ENCODE peak calls at places on chromosomes 7 and 10, in four cellular contexts. F is CD8-positive, alpha-beta memory T cell; Q is SK-N-SH; R is mesendoderm. D is an unnamed sample.

GRCh38 chr10:93481213-93481930 is 762 bp downstream of the MYOF start:
- DNase-seq in F (no peak), Q (no peak), R (no peak), D (no peak)

GRCh38 chr7:108488902-108489538 is 32.8 kb upstream of the NRCAM start:
- DNase-seq in F (no peak), Q (no peak), R (peak), D (no peak)

GRCh38 chr7:137847418-137848050 is 760 bp upstream of the DGKI start:
- DNase-seq in F (no peak), Q (no peak), R (peak), D (no peak)

GRCh38 chr10:14010083-14010551 is 320.6 kb downstream of the FRMD4A start:
- DNase-seq in F (no peak), Q (no peak), R (peak), D (no peak)

GRCh38 chr10:72423426-72423825 is 68.7 kb upstream of the DNAJB12 start:
- DNase-seq in F (no peak), Q (no peak), R (no peak), D (no peak)

GRCh38 chr7:99098824-99099498 is 44.9 kb downstream of the SMURF1 start:
- DNase-seq in F (no peak), Q (no peak), R (peak), D (no peak)

GRCh38 chr10:15349133-15349532 is 22.0 kb downstream of the FAM171A1 start:
- DNase-seq in F (no peak), Q (no peak), R (no peak), D (no peak)

GRCh38 chr10:113104071-113104470 is 154.0 kb downstream of the TCF7L2 start:
- DNase-seq in F (no peak), Q (peak), R (no peak), D (no peak)

GRCh38 chr7:7438851-7439250 is 96.8 kb downstream of the COL28A1 start:
- DNase-seq in F (no peak), Q (no peak), R (peak), D (no peak)

GRCh38 chr10:87803831-87804230 is 14.2 kb downstream of the ATAD1 start:
- DNase-seq in F (no peak), Q (no peak), R (no peak), D (no peak)

GRCh38 chr7:157422279-157422678 is 85.5 kb downstream of the DNAJB6 start:
- DNase-seq in F (no peak), Q (no peak), R (no peak), D (no peak)

GRCh38 chr7:28984631-28985030 is 26.5 kb upstream of the TRIL start:
- DNase-seq in F (no peak), Q (peak), R (peak), D (no peak)

GRCh38 chr7:91375378-91375777 is 111.1 kb downstream of the FZD1 start:
- DNase-seq in F (no peak), Q (no peak), R (peak), D (no peak)

GRCh38 chr7:24778543-24779282 is 21.4 kb upstream of the GSDME start:
- DNase-seq in F (no peak), Q (no peak), R (no peak), D (no peak)

GRCh38 chr7:96942112-96942511 is 63.2 kb upstream of the DLX6 start:
- DNase-seq in F (no peak), Q (no peak), R (no peak), D (no peak)

GRCh38 chr10:48470115-48470892 is 134.6 kb downstream of the ARHGAP22 start:
- DNase-seq in F (no peak), Q (peak), R (peak), D (no peak)

GRCh38 chr10:6396652-6397051 is 183.4 kb downstream of the PRKCQ start:
- DNase-seq in F (no peak), Q (no peak), R (no peak), D (no peak)

GRCh38 chr7:38840736-38841460 is 68.1 kb downstream of the VPS41 start:
- DNase-seq in F (no peak), Q (no peak), R (no peak), D (no peak)

GRCh38 chr10:91742189-91742588 is 56.0 kb upstream of the TNKS2 start:
- DNase-seq in F (no peak), Q (no peak), R (no peak), D (no peak)

GRCh38 chr7:98911936-98912335 is 33.6 kb downstream of the TRRAP start:
- DNase-seq in F (no peak), Q (no peak), R (no peak), D (no peak)

GRCh38 chr10:87657370-87657769 is 2.3 kb upstream of the PAPSS2 start:
- DNase-seq in F (no peak), Q (no peak), R (no peak), D (no peak)

GRCh38 chr10:103353281-103353680 is 2.3 kb upstream of the PCGF6 start:
- DNase-seq in F (no peak), Q (no peak), R (peak), D (no peak)

GRCh38 chr10:104931723-104932122 is 290.6 kb downstream of the SORCS3 start:
- DNase-seq in F (no peak), Q (no peak), R (no peak), D (no peak)

GRCh38 chr7:23474098-23474828 is 4.0 kb upstream of the IGF2BP3 start:
- DNase-seq in F (no peak), Q (peak), R (peak), D (peak)

GRCh38 chr10:88895252-88895651 is 15.2 kb downstream of the STAMBPL1 start:
- DNase-seq in F (no peak), Q (no peak), R (no peak), D (no peak)

GRCh38 chr7:106358103-106358663 is 73.4 kb upstream of the NAMPT start:
- DNase-seq in F (no peak), Q (no peak), R (no peak), D (no peak)
- H3K4me3 ChIP-seq in F (no peak), Q (no peak), R (no peak), D (no peak)

GRCh38 chr7:100630066-100630465 is 11.3 kb downstream of the TFR2 start:
- DNase-seq in F (no peak), Q (no peak), R (no peak), D (no peak)

GRCh38 chr7:100629117-100629711 is 12.1 kb downstream of the TFR2 start:
- DNase-seq in F (no peak), Q (peak), R (peak), D (no peak)

GRCh38 chr7:100627238-100627549 is 14.2 kb downstream of the TFR2 start:
- DNase-seq in F (no peak), Q (no peak), R (no peak), D (no peak)

GRCh38 chr7:100632951-100633717 is 8.2 kb downstream of the TFR2 start:
- DNase-seq in F (peak), Q (peak), R (peak), D (peak)
- H3K4me3 ChIP-seq in F (peak), Q (peak), R (peak), D (peak)

GRCh38 chr7:27251513-27252306 is 9.1 kb downstream of the EVX1 start:
- DNase-seq in F (no peak), Q (peak), R (peak), D (no peak)
- H3K4me3 ChIP-seq in F (no peak), Q (no peak), R (no peak), D (no peak)

GRCh38 chr10:78974409-78975317 is 94.1 kb upstream of the ZMIZ1 start:
- DNase-seq in F (peak), Q (peak), R (peak), D (no peak)
- H3K4me3 ChIP-seq in F (peak), Q (no peak), R (no peak), D (peak)

GRCh38 chr7:120402801-120403200 is 129.8 kb downstream of the KCND2 start:
- DNase-seq in F (no peak), Q (no peak), R (no peak), D (no peak)

GRCh38 chr7:120404042-120404441 is 131.1 kb downstream of the KCND2 start:
- DNase-seq in F (no peak), Q (no peak), R (peak), D (no peak)

GRCh38 chr7:120400806-120401455 is 128.0 kb downstream of the KCND2 start:
- DNase-seq in F (no peak), Q (no peak), R (no peak), D (no peak)

GRCh38 chr7:120405652-120406051 is 132.7 kb downstream of the KCND2 start:
- DNase-seq in F (no peak), Q (no peak), R (no peak), D (no peak)

DNA sequence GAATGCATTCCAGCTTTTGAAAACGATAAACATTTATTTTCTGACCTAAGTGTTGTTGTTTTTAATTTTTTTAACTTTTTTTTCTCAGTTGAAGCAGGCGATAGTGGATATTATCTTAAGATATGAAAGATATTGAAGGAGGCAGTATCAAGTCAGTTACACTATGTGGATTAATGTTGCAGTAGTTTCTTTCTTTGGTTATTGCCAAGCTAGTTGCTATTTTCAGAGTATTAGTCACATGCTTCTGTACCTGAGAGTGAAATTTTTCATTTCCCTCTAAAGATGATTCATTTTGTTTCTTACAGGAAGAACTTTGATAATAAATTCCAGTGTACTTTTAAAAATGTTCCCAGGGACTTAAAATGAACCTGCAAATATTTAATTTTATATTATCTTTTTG is 129.4 kb downstream of the KCND2 start:
- DNase-seq in F (no peak), Q (no peak), R (no peak), D (no peak)
- H3K4me3 ChIP-seq in F (no peak), Q (no peak), R (no peak), D (no peak)

DNA sequence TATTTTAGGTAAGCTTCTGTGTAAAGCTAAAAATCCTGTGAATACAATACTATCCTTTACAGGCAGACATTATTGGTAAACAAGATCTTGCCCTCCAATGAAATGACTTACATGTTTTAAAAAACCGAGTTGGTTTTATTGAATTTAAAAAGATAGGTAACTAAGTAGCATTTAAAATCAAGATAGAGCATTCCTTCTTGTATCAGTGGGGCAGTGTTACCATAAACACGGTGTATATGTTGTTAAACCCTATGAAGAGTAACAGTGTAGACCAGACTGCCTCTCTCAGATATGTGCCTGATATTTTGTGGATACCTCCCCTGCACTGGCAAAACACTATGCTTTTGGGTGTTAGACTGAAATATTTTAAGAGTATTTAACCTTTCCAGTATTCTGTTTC is 81.1 kb downstream of the SNX10 start:
- DNase-seq in F (no peak), Q (no peak), R (no peak), D (no peak)
- H3K4me3 ChIP-seq in F (no peak), Q (no peak), R (no peak), D (no peak)

GRCh38 chr7:130492519-130493274 is 812 bp downstream of the MEST start:
- DNase-seq in F (no peak), Q (peak), R (no peak), D (no peak)

GRCh38 chr7:130493275-130493868 is 1.5 kb downstream of the MEST start:
- DNase-seq in F (no peak), Q (peak), R (no peak), D (no peak)

GRCh38 chr7:130490888-130491771 is 755 bp upstream of the MEST start:
- DNase-seq in F (no peak), Q (peak), R (no peak), D (no peak)

GRCh38 chr7:130491841-130492518 is at the start of gene MEST:
- DNase-seq in F (no peak), Q (peak), R (no peak), D (no peak)

GRCh38 chr7:130494480-130494879 is 2.6 kb downstream of the MEST start:
- DNase-seq in F (no peak), Q (no peak), R (no peak), D (no peak)
- H3K4me3 ChIP-seq in F (no peak), Q (peak), R (no peak), D (no peak)

GRCh38 chr7:134782121-134782623 is 2.7 kb downstream of the CALD1 start:
- DNase-seq in F (no peak), Q (no peak), R (peak), D (no peak)
- H3K4me3 ChIP-seq in F (no peak), Q (peak), R (no peak), D (no peak)

GRCh38 chr7:15015545-15016314 is 113.2 kb upstream of the DGKB start:
- DNase-seq in F (no peak), Q (peak), R (peak), D (no peak)
- H3K4me3 ChIP-seq in F (no peak), Q (peak), R (no peak), D (no peak)